ENCODE peak calls at places on chromosomes 12 and 14, in five cellular contexts. Q is K562, H is HCT116, B is endothelial cell of umbilical vein, C is A549. D is an unnamed sample.

GRCh38 chr12:38113991-38114390 is 202.6 kb upstream of the ALG10B start:
- DNase-seq in H (no peak), B (no peak), C (no peak), Q (no peak), D (no peak)

GRCh38 chr12:50742776-50743175 is 21.1 kb upstream of the ATF1 start:
- DNase-seq in B (no peak), Q (no peak), C (no peak), H (no peak), D (no peak)

GRCh38 chr12:75766263-75767160 is 255.1 kb upstream of the KRR1 start:
- DNase-seq in B (peak; percentile 67), C (peak; percentile 75), H (peak; percentile 88), Q (no peak), D (no peak)

GRCh38 chr12:116876151-116876869 is 4.9 kb downstream of the HRK start:
- DNase-seq in B (no peak), H (no peak), C (no peak), Q (no peak), D (no peak)

GRCh38 chr12:44716681-44717080 is 159.4 kb downstream of the NELL2 start:
- DNase-seq in B (no peak), Q (no peak), H (no peak), C (no peak), D (no peak)

GRCh38 chr12:116881867-116882507 is 746 bp upstream of the HRK start:
- DNase-seq in C (no peak), B (no peak), Q (no peak), H (no peak), D (no peak)

GRCh38 chr14:23566782-23567185 is 807 bp downstream of the AP1G2 start:
- DNase-seq in Q (peak; percentile 25), B (no peak), C (no peak), H (no peak), D (no peak)

GRCh38 chr14:76810953-76811400 is 1.7 kb downstream of the ANGEL1 start:
- DNase-seq in Q (peak; percentile 18), H (peak; percentile 13), B (peak; percentile 59), C (peak; percentile 38), D (peak; percentile 66)

GRCh38 chr12:133038310-133038709 is 1.0 kb downstream of the ZNF84 start:
- DNase-seq in Q (no peak), C (no peak), H (no peak), B (peak; percentile 6), D (peak; percentile 33)

DNA sequence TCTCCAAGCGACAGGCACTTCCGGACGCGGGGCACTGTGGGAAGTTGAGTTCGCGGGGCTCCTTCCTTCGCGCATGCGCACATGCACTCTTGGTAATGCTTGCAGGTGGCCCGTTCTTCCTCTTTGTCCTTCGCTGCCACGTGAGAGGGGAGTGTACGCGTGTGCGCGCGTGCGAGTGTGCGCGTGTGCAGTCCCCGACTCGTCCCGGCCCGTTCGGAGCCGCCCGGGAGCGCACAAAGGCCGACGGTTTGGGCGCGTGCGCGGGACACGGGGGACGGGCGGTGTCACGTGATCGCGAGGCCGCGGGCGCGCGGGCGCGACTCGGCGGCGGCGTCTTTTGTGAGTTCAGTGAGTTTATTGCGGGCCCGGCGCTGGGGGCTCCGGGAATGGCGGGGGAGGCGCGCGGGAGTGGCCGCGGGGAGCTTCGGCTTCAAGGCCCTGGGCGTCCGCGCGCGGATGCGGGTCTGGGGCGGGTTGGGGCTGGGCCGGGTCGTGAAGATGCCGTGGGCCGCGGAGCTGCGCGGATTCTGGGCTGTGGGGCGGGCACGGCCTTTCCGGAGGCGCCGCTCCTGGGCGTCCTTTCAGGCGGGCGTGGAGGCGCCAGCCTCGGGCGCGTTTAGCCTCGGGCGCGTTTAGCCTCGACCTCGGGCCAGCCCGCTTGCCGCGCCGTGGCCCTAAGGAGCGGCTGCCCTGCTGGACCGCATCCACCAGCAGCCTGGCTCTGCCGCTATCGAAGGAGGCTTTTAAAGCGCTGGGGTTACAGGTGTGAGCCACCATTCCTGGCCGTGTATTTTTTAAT is at the start of gene ZNF84:
- DNase-seq in Q (peak; percentile 90), C (peak; percentile 86), B (peak; percentile 99), H (peak; percentile 86), D (peak; percentile 100)
- TF ChIP-seq POLR2A in Q (peak; percentile 75), C (peak; percentile 54), B (peak; percentile 83), H (no peak), D (peak; percentile 72)

DNA sequence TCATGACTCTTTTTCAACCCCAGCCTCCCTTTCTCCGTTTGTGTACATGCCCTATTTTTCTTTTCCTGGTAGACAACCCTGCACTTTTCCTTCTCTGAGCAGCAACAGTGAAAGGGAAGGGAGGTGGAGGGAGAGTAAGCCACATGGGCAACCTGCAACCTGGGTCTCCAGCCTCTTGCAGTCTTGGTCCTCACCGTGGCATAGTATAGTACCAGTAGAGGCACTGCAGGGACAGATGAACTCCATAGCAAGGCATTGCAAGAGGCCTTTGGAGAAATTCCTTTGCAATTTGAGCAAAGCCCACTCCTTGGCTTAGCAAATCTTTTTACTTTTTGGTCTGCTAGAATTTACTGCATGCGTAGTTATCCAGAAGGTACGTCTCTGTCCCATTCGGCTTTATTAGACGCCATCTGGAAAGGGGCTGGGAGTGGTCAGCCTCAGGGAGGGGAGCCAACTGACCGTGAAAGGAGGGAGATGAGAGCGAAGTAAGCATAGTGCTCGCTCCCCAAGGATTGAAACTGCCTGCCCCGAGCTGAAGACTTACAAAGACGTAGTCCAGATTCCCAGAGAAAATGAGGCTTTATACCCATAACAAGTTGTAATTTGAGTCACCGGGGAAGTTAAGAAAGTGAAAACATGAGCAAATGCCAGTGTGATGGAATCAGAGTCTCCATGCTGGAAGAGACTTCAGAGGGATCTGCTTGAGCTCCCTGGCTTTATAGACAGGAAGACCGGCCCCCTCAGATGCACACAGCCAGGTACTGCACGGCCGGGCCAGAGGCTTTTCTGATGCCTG is 331.9 kb downstream of the CACNA1C start:
- DNase-seq in H (no peak), B (no peak), Q (no peak), C (no peak), D (no peak)
- TF ChIP-seq MAX in H (no peak), B (no peak), Q (no peak), C (no peak), D (no peak)

GRCh38 chr12:132559652-132560420 is 50.5 kb downstream of the LRCOL1 start:
- DNase-seq in Q (peak; percentile 94), H (peak; percentile 18), B (peak; percentile 39), C (peak; percentile 66), D (peak; percentile 87)

GRCh38 chr12:132558861-132559623 is 51.3 kb downstream of the LRCOL1 start:
- DNase-seq in H (no peak), B (no peak), C (no peak), Q (no peak), D (peak; percentile 82)

GRCh38 chr12:132560831-132561783 is 49.3 kb downstream of the LRCOL1 start:
- DNase-seq in C (peak; percentile 89), H (peak; percentile 75), B (peak; percentile 63), Q (peak; percentile 88), D (peak; percentile 94)

GRCh38 chr12:132561784-132562156 is 48.6 kb downstream of the LRCOL1 start:
- DNase-seq in B (no peak), Q (no peak), H (no peak), C (peak; percentile 75), D (peak; percentile 65)

DNA sequence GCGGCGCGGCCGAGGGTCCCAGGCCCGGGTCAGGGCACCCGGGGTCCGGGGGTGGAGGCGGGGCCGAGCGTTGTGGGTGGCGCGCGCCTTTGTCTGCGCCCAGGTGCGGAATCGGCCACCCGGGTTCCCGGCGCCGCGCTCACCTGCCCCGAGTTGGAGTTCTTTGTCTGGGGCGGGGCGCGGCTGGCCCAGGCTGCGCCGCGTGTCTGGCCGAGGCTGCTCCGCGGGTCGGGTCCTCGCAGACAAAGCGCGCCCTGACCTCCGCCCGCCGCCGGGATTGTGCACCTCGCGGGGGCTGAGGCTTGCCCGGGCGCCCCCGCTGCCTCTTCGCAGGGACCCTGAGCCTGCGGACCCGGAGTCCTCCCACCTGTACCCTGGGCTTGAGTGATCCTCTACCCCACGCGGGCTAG is 50.0 kb downstream of the LRCOL1 start:
- DNase-seq in Q (peak; percentile 66), B (peak; percentile 26), H (no peak), C (peak; percentile 44), D (peak; percentile 66)
- TF ChIP-seq POLR2A in Q (no peak), B (no peak), H (no peak), C (no peak), D (no peak)

DNA sequence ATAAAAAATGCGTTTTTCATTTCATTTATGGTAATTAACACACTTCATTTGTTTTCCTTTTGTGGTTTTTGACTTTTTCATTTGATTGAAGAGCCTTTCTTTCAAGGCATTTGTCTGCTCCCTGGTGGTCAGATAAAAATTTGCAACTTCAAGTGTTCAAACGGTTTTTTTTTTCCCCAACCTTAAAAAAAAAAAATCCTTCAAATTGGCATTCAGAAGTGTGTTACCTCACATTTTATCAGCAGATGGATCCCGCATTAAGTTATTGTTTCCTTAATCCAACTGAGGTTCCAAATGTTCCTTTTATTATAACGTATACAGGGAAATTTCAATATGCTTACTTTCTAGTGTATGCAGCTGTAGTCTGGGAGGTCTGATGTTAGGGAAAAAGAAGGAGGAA is 47.2 kb downstream of the MYF5 start:
- DNase-seq in Q (no peak), H (peak; percentile 39), C (no peak), B (peak; percentile 73), D (peak; percentile 58)
- TF ChIP-seq MAX in Q (no peak), H (no peak), C (no peak), B (no peak), D (no peak)

GRCh38 chr12:95922231-95922630 is 20.2 kb downstream of the CCDC38 start:
- DNase-seq in C (no peak), H (no peak), B (no peak), Q (no peak), D (peak; percentile 85)
- TF ChIP-seq POLR2A in C (no peak), H (no peak), B (no peak), Q (no peak), D (no peak)

DNA sequence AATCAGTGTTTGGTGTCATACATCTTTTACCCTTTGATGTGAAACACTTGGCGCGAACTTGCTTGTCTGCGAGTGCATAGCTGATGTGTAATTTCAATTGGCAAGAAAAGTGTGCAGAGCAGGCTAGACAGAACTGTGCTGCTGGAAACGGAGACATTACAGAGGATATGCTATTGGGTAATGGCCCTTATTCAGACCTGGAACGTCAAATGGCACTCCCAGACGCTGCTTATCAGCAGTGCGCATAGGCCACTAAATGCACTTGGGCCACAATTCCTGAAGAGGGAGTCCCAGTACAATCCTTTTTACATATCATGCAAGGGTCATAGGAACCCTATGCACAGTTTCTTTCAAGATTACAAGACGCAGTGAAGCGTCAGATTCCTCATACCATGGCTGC is 15.7 kb upstream of the SLC10A1 start:
- DNase-seq in Q (no peak), C (no peak), H (no peak), B (no peak), D (peak; percentile 43)
- TF ChIP-seq MAX in Q (no peak), C (no peak), H (no peak), B (no peak), D (no peak)

D was measured in NB4.